ENCODE peak calls at places on chromosome 10, in seven cellular contexts. N, L, H, X, I, D and E are unnamed samples. For H3K4me1, the result is how much of the 10 kb centered on the place peaks cover.

GRCh38 chr10:50805981-50806622 is 66.4 kb downstream of the ASAH2B start:
- DNase-seq in N (no peak), L (no peak), H (no peak), X (peak), I (no peak), D (no peak), E (no peak)

GRCh38 chr10:59434463-59435326 is 72.3 kb upstream of the FAM13C start:
- DNase-seq in N (no peak), L (no peak), H (no peak), X (no peak), I (no peak), D (no peak), E (no peak)

GRCh38 chr10:19811517-19811916 is 4.7 kb upstream of the PLXDC2 start:
- DNase-seq in N (peak), L (no peak), H (no peak), X (peak), I (no peak), D (no peak), E (no peak)

GRCh38 chr10:110421512-110422138 is 76.1 kb upstream of the DUSP5 start:
- DNase-seq in N (no peak), L (no peak), H (no peak), X (no peak), I (no peak), D (no peak), E (no peak)

GRCh38 chr10:71700735-71701368 is 18.7 kb downstream of the C10orf105 start:
- DNase-seq in N (no peak), L (no peak), H (no peak), X (peak), I (no peak), D (no peak), E (no peak)

GRCh38 chr10:19952611-19953010 is 136.4 kb downstream of the PLXDC2 start:
- DNase-seq in N (no peak), L (no peak), H (no peak), X (no peak), I (no peak), D (no peak), E (no peak)

GRCh38 chr10:60943372-60944158 is 420 bp downstream of the RHOBTB1 start:
- DNase-seq in N (peak), L (peak), H (no peak), X (peak), I (peak), D (peak), E (peak)

GRCh38 chr10:100805543-100806355 is 60.4 kb downstream of the PAX2 start:
- DNase-seq in N (no peak), L (no peak), H (no peak), X (no peak), I (no peak), D (no peak), E (no peak)

GRCh38 chr10:47414227-47414592 is 30.1 kb upstream of the ZNF488 start:
- DNase-seq in N (no peak), L (no peak), H (no peak), X (no peak), I (no peak), D (no peak), E (no peak)

GRCh38 chr10:51629969-51630617 is 69.3 kb downstream of the CSTF2T start:
- DNase-seq in N (peak), L (no peak), H (no peak), X (no peak), I (peak), D (no peak), E (no peak)

GRCh38 chr10:43688348-43688892 is 39.7 kb upstream of the ZNF32 start:
- DNase-seq in N (no peak), L (no peak), H (no peak), X (no peak), I (no peak), D (no peak), E (no peak)

GRCh38 chr10:72068126-72068765 is 20.1 kb downstream of the SPOCK2 start:
- DNase-seq in N (no peak), L (no peak), H (no peak), X (no peak), I (no peak), D (no peak), E (no peak)

GRCh38 chr10:49174261-49174925 is 13.8 kb downstream of the TMEM273 start:
- DNase-seq in N (no peak), L (no peak), H (no peak), X (no peak), I (no peak), D (no peak), E (no peak)

GRCh38 chr10:80500572-80501380 is 36.9 kb upstream of the SH2D4B start:
- DNase-seq in N (no peak), L (peak), H (peak), X (no peak), I (peak), D (peak), E (no peak)

GRCh38 chr10:131155903-131156285 is 155.6 kb downstream of the TCERG1L start:
- DNase-seq in N (no peak), L (no peak), H (no peak), X (peak), I (no peak), D (no peak), E (no peak)

GRCh38 chr10:10923029-10923668 is 94.5 kb upstream of the CELF2 start:
- DNase-seq in N (no peak), L (no peak), H (no peak), X (no peak), I (no peak), D (no peak), E (no peak)

GRCh38 chr10:119521443-119522204 is 20.9 kb downstream of the RGS10 start:
- DNase-seq in N (no peak), L (no peak), H (peak), X (no peak), I (no peak), D (no peak), E (no peak)

GRCh38 chr10:67519434-67519833 is 176.6 kb downstream of the CTNNA3 start:
- DNase-seq in N (no peak), L (no peak), H (no peak), X (no peak), I (no peak), D (no peak), E (no peak)

GRCh38 chr10:18214692-18215563 is 74.7 kb downstream of the CACNB2 start:
- DNase-seq in N (peak), L (no peak), H (no peak), X (peak), I (no peak), D (peak), E (no peak)

GRCh38 chr10:15150563-15150962 is 17.9 kb downstream of the NMT2 start:
- DNase-seq in N (no peak), L (no peak), H (no peak), X (no peak), I (no peak), D (no peak), E (no peak)

GRCh38 chr10:71675295-71675970 is 44.1 kb downstream of the C10orf105 start:
- DNase-seq in N (no peak), L (no peak), H (no peak), X (no peak), I (no peak), D (no peak), E (no peak)

GRCh38 chr10:11341253-11341652 is 270.2 kb downstream of the USP6NL start:
- DNase-seq in N (no peak), L (no peak), H (no peak), X (no peak), I (no peak), D (no peak), E (no peak)

GRCh38 chr10:80535671-80536360 is 1.9 kb upstream of the SH2D4B start:
- DNase-seq in N (peak), L (peak), H (peak), X (peak), I (peak), D (peak), E (no peak)

GRCh38 chr10:98261436-98262277 is 6.3 kb downstream of the LOXL4 start:
- DNase-seq in N (no peak), L (no peak), H (no peak), X (no peak), I (no peak), D (no peak), E (no peak)

GRCh38 chr10:1366811-1367425 is 310.7 kb downstream of the WDR37 start:
- DNase-seq in N (no peak), L (no peak), H (no peak), X (no peak), I (no peak), D (no peak), E (no peak)

GRCh38 chr10:50501478-50501877 is 122.3 kb downstream of the SGMS1 start:
- DNase-seq in N (no peak), L (no peak), H (peak), X (no peak), I (no peak), D (no peak), E (no peak)

GRCh38 chr10:127738512-127739424 is 1.8 kb downstream of the FOXI2 start:
- DNase-seq in N (no peak), L (no peak), H (no peak), X (peak), I (no peak), D (no peak), E (no peak)

GRCh38 chr10:86969421-86970041 is 1.2 kb downstream of the ADIRF start:
- DNase-seq in N (peak), L (no peak), H (no peak), X (no peak), I (no peak), D (no peak), E (no peak)

GRCh38 chr10:122624546-122624945 is 64.0 kb downstream of the DMBT1 start:
- DNase-seq in N (no peak), L (no peak), H (no peak), X (no peak), I (no peak), D (no peak), E (no peak)

GRCh38 chr10:124162774-124163354 is 69.5 kb upstream of the CHST15 start:
- DNase-seq in N (no peak), L (no peak), H (no peak), X (no peak), I (no peak), D (no peak), E (peak)

GRCh38 chr10:92757066-92757716 is 67.4 kb downstream of the HHEX start:
- DNase-seq in N (peak), L (peak), H (peak), X (peak), I (peak), D (peak), E (no peak)

GRCh38 chr10:68301790-68302502 is 29.9 kb upstream of the HNRNPH3 start:
- DNase-seq in N (no peak), L (no peak), H (peak), X (peak), I (no peak), D (no peak), E (no peak)

GRCh38 chr10:70135046-70135445 is 2.4 kb upstream of the AIFM2 start:
- DNase-seq in N (peak), L (no peak), H (no peak), X (no peak), I (no peak), D (no peak), E (no peak)

GRCh38 chr10:70137927-70138883 is 5.6 kb upstream of the AIFM2 start:
- DNase-seq in N (peak), L (no peak), H (peak), X (no peak), I (peak), D (no peak), E (no peak)

GRCh38 chr10:70135684-70136083 is 3.1 kb upstream of the AIFM2 start:
- DNase-seq in N (peak), L (no peak), H (no peak), X (no peak), I (peak), D (no peak), E (no peak)

GRCh38 chr10:70139151-70139996 is 6.7 kb upstream of the AIFM2 start:
- DNase-seq in N (no peak), L (no peak), H (no peak), X (no peak), I (no peak), D (no peak), E (no peak)

DNA sequence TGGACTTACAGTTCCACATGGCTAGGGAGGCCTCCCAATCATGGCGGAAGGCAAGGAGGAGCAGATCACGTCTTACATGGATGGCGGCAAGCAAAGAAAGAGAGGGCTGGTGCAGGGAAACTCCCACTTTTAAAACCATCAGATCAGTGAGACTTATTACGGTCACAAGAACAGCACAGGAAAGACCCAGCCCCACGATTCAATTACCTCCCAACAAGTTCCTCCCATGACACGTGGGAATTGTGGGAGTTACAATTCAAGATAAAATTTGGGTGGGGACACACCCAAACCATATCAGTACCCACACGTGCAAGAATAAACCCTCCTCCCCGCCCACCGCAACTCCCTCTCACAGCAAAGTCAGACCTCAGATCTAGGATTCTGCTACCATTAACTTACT is 4.5 kb upstream of the AIFM2 start:
- DNase-seq in N (peak), L (no peak), H (no peak), X (no peak), I (no peak), D (no peak), E (no peak)
- H3K27ac ChIP-seq in N (no peak), L (no peak), H (no peak), X (no peak), I (no peak), D (no peak), E (no peak)

DNA sequence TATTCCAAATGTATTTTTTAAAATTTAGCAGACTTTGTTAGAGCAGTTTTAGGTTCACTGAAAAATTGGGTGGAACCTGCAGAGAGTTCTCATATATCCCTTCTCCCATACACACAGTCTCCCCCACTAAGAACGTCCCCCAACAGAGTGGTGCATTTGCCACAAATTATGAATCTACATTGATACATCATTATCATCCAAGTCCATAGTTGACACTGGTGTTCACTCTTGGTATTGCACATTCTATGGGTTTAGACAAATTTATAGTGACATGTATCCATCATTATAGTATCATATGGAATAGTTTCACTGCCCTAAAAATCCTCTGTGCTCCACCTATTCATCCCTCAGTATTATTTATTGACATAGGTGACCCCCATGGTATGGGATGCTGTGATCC is 97.3 kb upstream of the AFAP1L2 start:
- DNase-seq in N (no peak), L (no peak), H (no peak), X (no peak), I (no peak), D (no peak), E (no peak)
- H3K4me1 ChIP-seq in N (under half), L (under half), H (half or more), X (under half), I (half or more), D (under half), E (under half)

DNA sequence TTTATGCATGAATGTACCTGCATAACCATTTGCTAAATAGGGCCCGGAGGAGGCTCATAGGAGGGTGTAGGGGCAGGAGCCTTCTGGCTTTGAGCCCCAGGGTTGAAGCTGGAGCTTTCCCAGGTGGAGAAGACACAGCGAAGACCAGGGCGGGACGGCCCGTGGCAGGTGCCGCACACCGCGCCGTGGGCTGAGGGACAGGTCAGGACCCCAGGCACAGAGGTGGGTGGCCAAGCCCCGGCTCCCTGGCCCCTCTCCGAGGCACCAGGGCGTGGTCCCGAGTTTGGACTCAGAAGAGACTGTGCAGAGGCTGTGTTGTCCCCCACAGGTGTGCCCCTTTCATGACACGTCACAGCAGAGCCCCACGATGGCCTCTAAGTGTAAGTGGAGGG is 56.5 kb downstream of the PWWP2B start:
- DNase-seq in N (no peak), L (no peak), H (no peak), X (no peak), I (no peak), D (no peak), E (no peak)
- TF ChIP-seq CTCF in N (no peak), L (no peak), H (peak), X (no peak), I (no peak), D (no peak), E (peak)

DNA sequence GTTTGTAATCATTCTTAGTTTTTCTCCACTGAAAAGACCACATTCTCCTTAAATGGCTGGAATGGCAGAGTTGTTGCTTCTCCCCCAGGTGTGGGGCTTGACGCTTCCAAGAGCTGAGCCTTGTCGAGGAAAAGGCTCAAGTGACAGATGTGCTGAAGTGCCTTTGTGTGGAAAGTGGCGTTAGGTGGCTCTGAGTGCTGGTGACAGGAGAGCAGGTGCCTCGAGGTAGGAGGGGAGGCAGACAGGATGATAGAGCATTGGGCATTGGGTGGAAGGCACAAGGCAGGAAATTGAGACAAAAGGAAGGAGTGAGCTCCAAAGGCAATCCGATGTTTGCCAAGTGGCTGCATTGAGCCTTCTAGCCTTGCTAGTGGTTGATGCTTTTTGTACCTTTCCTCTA is 6.7 kb downstream of the KIAA1217 start:
- DNase-seq in N (no peak), L (no peak), H (no peak), X (no peak), I (no peak), D (no peak), E (no peak)
- H3K27ac ChIP-seq in N (no peak), L (peak), H (no peak), X (no peak), I (peak), D (peak), E (no peak)

GRCh38 chr10:3978174-3978573 is 193.2 kb upstream of the KLF6 start:
- DNase-seq in N (no peak), L (no peak), H (no peak), X (no peak), I (no peak), D (no peak), E (no peak)

GRCh38 chr10:3976171-3976570 is 191.2 kb upstream of the KLF6 start:
- DNase-seq in N (no peak), L (no peak), H (no peak), X (no peak), I (no peak), D (no peak), E (no peak)

GRCh38 chr10:3975016-3975415 is 190.0 kb upstream of the KLF6 start:
- DNase-seq in N (no peak), L (no peak), H (no peak), X (no peak), I (no peak), D (no peak), E (no peak)

GRCh38 chr10:3977761-3978160 is 192.8 kb upstream of the KLF6 start:
- DNase-seq in N (no peak), L (no peak), H (no peak), X (no peak), I (no peak), D (no peak), E (no peak)

GRCh38 chr10:3976718-3977117 is 191.7 kb upstream of the KLF6 start:
- DNase-seq in N (no peak), L (no peak), H (no peak), X (no peak), I (no peak), D (no peak), E (no peak)
- H3K4me1 ChIP-seq in N (under half), L (under half), H (under half), X (under half), I (under half), D (under half), E (under half)